ENCODE peak calls at places on chromosomes 12 and 14, in nine cellular contexts. X is lower leg skin, H is H1, E is fibroblast of mammary gland, M is fibroblast of the aortic adventitia, S is dorsolateral prefrontal cortex, O is tibial nerve, P is tibial artery, G is suprapubic skin. J is an unnamed sample.

GRCh38 chr12:115294443-115295133 is 610.6 kb upstream of the TBX3 start:
- DNase-seq in S (no peak), X (no peak), M (peak), E (no peak), P (no peak), O (no peak), G (no peak), H (no peak), J (peak)

GRCh38 chr14:34128665-34129064 is 177.8 kb upstream of the EGLN3 start:
- DNase-seq in X (no peak), M (no peak), P (no peak), O (no peak), S (peak), E (no peak), G (no peak), H (no peak), J (no peak)

GRCh38 chr12:6644903-6645302 is 2.3 kb downstream of the ACRBP start:
- DNase-seq in G (no peak), E (no peak), O (peak), H (no peak), X (no peak), P (no peak), S (no peak), M (peak), J (no peak)

GRCh38 chr14:106665814-106666213 is 1139.4 kb downstream of the TMEM121 start:
- DNase-seq in E (no peak), X (no peak), O (no peak), P (no peak), H (no peak), G (no peak), S (no peak), M (no peak), J (no peak)

GRCh38 chr14:67515386-67516079 is 17.6 kb upstream of the PLEKHH1 start:
- DNase-seq in P (peak), G (no peak), H (no peak), S (no peak), O (no peak), E (no peak), X (no peak), M (no peak), J (no peak)

GRCh38 chr12:131700271-131700670 is 10.6 kb upstream of the SFSWAP start:
- DNase-seq in O (no peak), H (no peak), S (no peak), M (no peak), G (peak), P (no peak), X (no peak), E (no peak), J (no peak)

GRCh38 chr12:53985900-53986685 is 1.1 kb downstream of the HOXC10 start:
- DNase-seq in G (no peak), M (no peak), X (no peak), O (no peak), H (no peak), P (no peak), E (no peak), S (no peak), J (no peak)

GRCh38 chr12:53159195-53159834 is 21.2 kb upstream of the ZNF740 start:
- DNase-seq in G (peak), H (no peak), O (peak), S (peak), M (peak), X (peak), E (peak), P (peak), J (peak)

GRCh38 chr12:92988622-92989130 is 59.6 kb upstream of the EEA1 start:
- DNase-seq in O (no peak), X (no peak), P (no peak), E (no peak), M (no peak), H (no peak), G (no peak), S (no peak), J (no peak)

GRCh38 chr14:32779845-32780244 is 158.8 kb upstream of the NPAS3 start:
- DNase-seq in H (no peak), S (no peak), O (no peak), E (peak), X (no peak), M (no peak), G (no peak), P (no peak), J (no peak)

GRCh38 chr12:8950702-8951478 is 1.4 kb upstream of the M6PR start:
- DNase-seq in E (no peak), O (no peak), X (no peak), S (no peak), H (no peak), G (no peak), M (no peak), P (no peak), J (no peak)

DNA sequence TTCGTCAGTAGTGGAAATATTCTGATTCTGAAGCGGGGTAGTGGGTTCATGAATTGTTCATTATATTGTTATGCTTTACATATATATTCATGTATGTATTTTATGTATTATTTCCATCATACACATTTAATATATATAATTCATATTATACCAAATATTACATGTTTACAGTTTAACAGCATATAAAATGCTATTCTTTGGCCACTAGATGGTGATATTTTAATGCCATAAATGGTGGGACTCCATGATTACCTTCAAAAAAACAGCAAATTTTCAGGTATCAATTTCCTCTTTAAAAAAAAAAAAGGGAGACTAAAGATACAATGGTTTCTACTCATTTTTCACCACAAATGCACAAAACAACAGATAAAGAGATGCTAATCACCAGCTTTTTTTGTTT is 41.0 kb downstream of the BDKRB1 start:
- DNase-seq in M (peak), O (no peak), X (no peak), G (no peak), E (peak), S (no peak), P (no peak), H (no peak), J (peak)
- TF ChIP-seq CTCF in M (peak), O (peak), X (no peak), G (peak), E (peak), S (peak), P (peak), H (no peak), J (peak)

GRCh38 chr14:75221797-75222196 is 45.4 kb upstream of the TMED10 start:
- DNase-seq in X (no peak), G (no peak), E (no peak), H (no peak), P (no peak), M (no peak), S (no peak), O (no peak), J (no peak)
- H3K4me3 ChIP-seq in X (no peak), G (no peak), E (no peak), H (no peak), P (no peak), M (no peak), S (no peak), O (no peak), J (no peak)

GRCh38 chr12:42648061-42648460 is 58.5 kb upstream of the PRICKLE1 start:
- DNase-seq in O (no peak), M (no peak), P (no peak), S (no peak), G (no peak), E (no peak), X (no peak), H (no peak), J (peak)

DNA sequence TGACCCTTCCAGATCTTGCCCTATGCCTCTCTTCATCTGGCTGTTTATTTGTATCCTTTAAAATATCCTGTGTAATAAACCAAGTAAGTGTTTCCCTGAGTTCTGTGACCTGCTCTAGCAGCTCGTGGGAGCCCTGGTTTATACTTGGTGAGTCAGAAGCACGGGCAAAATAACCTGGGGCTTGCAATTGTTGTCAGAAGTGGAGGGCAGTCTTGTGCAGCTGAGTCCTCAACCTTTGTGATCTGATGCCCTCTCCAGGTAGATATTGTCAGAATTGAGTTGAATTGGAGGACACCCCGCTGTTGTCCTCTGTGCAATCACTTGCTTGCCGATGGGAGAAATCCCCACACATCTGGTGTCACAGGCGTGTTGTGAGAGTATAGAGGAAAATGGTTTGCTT is 62.5 kb upstream of the PRICKLE1 start:
- DNase-seq in O (no peak), E (no peak), X (no peak), H (no peak), M (no peak), S (no peak), P (no peak), G (no peak), J (no peak)
- TF ChIP-seq CTCF in O (no peak), E (no peak), X (no peak), H (no peak), M (no peak), S (no peak), P (no peak), G (no peak), J (no peak)

GRCh38 chr12:19273482-19274330 is 144.2 kb downstream of the PLEKHA5 start:
- DNase-seq in P (peak), X (peak), M (peak), E (peak), G (no peak), O (peak), H (no peak), S (no peak), J (peak)
- H3K4me3 ChIP-seq in P (no peak), X (no peak), M (no peak), E (no peak), G (no peak), O (no peak), H (no peak), S (no peak), J (no peak)

GRCh38 chr12:85949253-85949652 is 75.2 kb downstream of the NTS start:
- DNase-seq in S (no peak), H (peak), P (no peak), X (no peak), M (no peak), E (no peak), O (no peak), G (no peak), J (no peak)

GRCh38 chr12:85951823-85952222 is 77.7 kb downstream of the NTS start:
- DNase-seq in E (peak), S (no peak), H (no peak), M (peak), P (no peak), O (no peak), X (no peak), G (no peak), J (peak)

GRCh38 chr12:85955127-85955526 is 81.0 kb downstream of the NTS start:
- DNase-seq in H (no peak), M (peak), S (no peak), P (no peak), G (no peak), O (no peak), E (peak), X (no peak), J (peak)
- TF ChIP-seq CTCF in H (no peak), M (peak), S (peak), P (no peak), G (no peak), O (no peak), E (peak), X (no peak), J (peak)

GRCh38 chr12:75979181-75979580 is 52.4 kb downstream of the PHLDA1 start:
- DNase-seq in M (no peak), P (no peak), O (no peak), E (peak), G (no peak), X (no peak), S (no peak), H (no peak), J (peak)

GRCh38 chr12:75976913-75977312 is 54.7 kb downstream of the PHLDA1 start:
- DNase-seq in S (no peak), O (no peak), X (no peak), M (no peak), E (no peak), P (no peak), H (no peak), G (no peak), J (no peak)

GRCh38 chr12:75978677-75979076 is 52.9 kb downstream of the PHLDA1 start:
- DNase-seq in P (no peak), G (no peak), X (no peak), H (no peak), O (no peak), E (no peak), M (no peak), S (no peak), J (no peak)

GRCh38 chr12:75977590-75977951 is 54.0 kb downstream of the PHLDA1 start:
- DNase-seq in G (no peak), H (no peak), O (no peak), E (no peak), P (no peak), X (no peak), S (no peak), M (no peak), J (no peak)

DNA sequence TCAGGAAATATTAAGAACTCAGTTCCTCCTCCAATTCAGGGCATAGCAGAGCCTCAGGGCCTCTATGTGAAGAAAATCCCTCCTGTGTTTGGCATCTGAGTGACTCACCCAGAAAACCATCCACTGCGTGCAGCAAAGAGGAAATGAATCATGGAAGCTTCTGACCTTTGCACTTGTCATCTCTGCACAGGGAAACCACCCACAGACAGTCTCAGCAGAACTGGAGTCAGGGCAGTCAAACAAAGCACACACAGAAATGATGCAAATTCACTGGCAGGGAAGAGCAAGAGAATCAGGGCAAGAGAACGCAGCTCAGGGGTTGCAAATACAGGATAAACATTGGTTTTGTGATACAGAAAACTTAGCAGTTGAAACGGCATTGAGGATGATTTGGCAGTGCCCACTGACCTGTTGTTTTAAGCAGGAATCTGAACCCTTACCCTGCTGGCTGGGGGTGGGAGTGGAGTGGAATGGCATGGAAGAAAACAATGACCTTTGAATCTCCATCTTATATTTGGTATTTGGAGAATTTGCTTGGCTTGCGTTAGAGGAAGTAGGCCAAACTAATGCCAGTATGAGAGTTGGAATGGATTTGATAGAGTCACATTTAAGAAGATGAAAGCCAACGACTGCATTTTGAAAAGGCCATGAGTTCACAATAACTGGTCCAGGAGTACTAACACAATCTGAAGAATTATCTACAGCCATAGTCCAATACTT is 53.5 kb downstream of the PHLDA1 start:
- DNase-seq in O (peak), G (no peak), X (no peak), E (peak), M (peak), P (peak), H (peak), S (no peak), J (peak)
- H3K4me3 ChIP-seq in O (no peak), G (no peak), X (no peak), E (no peak), M (no peak), P (no peak), H (no peak), S (no peak), J (no peak)

GRCh38 chr12:104109446-104110271 is 28.4 kb downstream of the NFYB start:
- DNase-seq in H (no peak), P (no peak), S (no peak), E (no peak), O (no peak), M (no peak), G (no peak), X (no peak), J (no peak)
- TF ChIP-seq CTCF in H (no peak), P (no peak), S (no peak), E (no peak), O (no peak), M (no peak), G (no peak), X (no peak), J (no peak)

GRCh38 chr12:113171543-113171942 is 13.7 kb downstream of the DDX54 start:
- DNase-seq in E (no peak), X (no peak), S (no peak), M (no peak), H (no peak), O (no peak), P (no peak), G (no peak), J (no peak)
- H3K4me3 ChIP-seq in E (no peak), X (no peak), S (no peak), M (no peak), H (no peak), O (no peak), P (no peak), G (no peak), J (no peak)

DNA sequence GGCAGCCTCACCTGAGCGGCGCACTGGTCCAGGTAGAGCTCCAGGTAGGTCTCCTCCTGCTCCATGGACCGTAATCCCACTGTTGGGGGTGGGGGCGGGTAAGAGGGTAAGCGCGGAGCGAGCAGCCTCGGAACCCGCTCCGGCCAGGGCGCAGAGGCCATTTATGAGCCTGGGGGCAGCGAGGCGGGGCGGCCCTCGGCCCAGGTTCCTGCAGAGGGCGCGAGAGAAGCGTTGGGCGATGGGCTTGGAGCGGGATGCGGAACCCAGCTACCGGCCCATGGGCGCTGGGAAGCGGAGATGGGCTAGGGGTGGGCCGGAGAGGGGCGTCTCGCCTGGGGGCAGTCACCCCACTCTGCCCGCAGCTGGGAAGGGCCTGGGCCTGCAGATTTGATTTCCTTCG is at the start of gene TBPL2:
- DNase-seq in P (no peak), X (no peak), M (no peak), G (no peak), E (no peak), O (no peak), H (peak), S (no peak), J (no peak)
- TF ChIP-seq CTCF in P (no peak), X (no peak), M (peak), G (no peak), E (no peak), O (no peak), H (peak), S (no peak), J (peak)